ENCODE peak calls at places on chromosomes 2 and 18, in six cellular contexts. P is IMR-90, N is body of pancreas, C is heart left ventricle, U is K562, Q is ovary. R is an unnamed sample.

GRCh38 chr2:65204461-65205230 is 23.0 kb upstream of the ACTR2 start:
- DNase-seq in C (no peak), P (no peak), Q (no peak), U (no peak), N (peak; percentile 37), R (no peak)

GRCh38 chr2:157158111-157158510 is 99.4 kb upstream of the GALNT5 start:
- DNase-seq in Q (no peak), N (no peak), C (no peak), P (peak; percentile 82), U (no peak), R (no peak)

GRCh38 chr18:10860937-10861336 is 288.4 kb downstream of the PIEZO2 start:
- DNase-seq in Q (peak; percentile 32), C (no peak), N (no peak), P (peak; percentile 83), U (no peak), R (no peak)

GRCh38 chr2:1157107-1157506 is 206.5 kb downstream of the SNTG2 start:
- DNase-seq in N (no peak), U (no peak), Q (no peak), C (no peak), P (no peak), R (no peak)

GRCh38 chr18:73232933-73233332 is 365.1 kb upstream of the NETO1 start:
- DNase-seq in Q (no peak), C (no peak), P (no peak), N (no peak), U (no peak), R (no peak)

GRCh38 chr2:168278424-168278888 is 31.1 kb upstream of the STK39 start:
- DNase-seq in N (no peak), P (peak; percentile 31), U (no peak), C (no peak), Q (no peak), R (no peak)

GRCh38 chr18:11095674-11096293 is 53.6 kb downstream of the PIEZO2 start:
- DNase-seq in N (no peak), C (no peak), U (no peak), P (no peak), Q (no peak), R (no peak)

GRCh38 chr2:36439084-36439483 is 83.5 kb downstream of the CRIM1 start:
- DNase-seq in U (no peak), N (no peak), C (no peak), P (no peak), Q (no peak), R (no peak)

GRCh38 chr18:12777543-12777942 is 74.7 kb downstream of the PSMG2 start:
- DNase-seq in N (no peak), P (no peak), U (no peak), C (no peak), Q (no peak), R (peak; percentile 60)

GRCh38 chr18:73043231-73044000 is 175.6 kb upstream of the NETO1 start:
- DNase-seq in P (no peak), C (no peak), Q (no peak), U (no peak), N (no peak), R (no peak)

GRCh38 chr18:24427484-24427883 is 1.0 kb downstream of the IMPACT start:
- DNase-seq in N (peak; percentile 7), U (peak; percentile 34), Q (no peak), C (no peak), P (peak; percentile 19), R (no peak)

GRCh38 chr2:39107724-39108273 is 13.1 kb downstream of the SOS1 start:
- DNase-seq in U (no peak), N (no peak), Q (no peak), P (no peak), C (no peak), R (no peak)

GRCh38 chr2:127607399-127607908 is 38.5 kb upstream of the GPR17 start:
- DNase-seq in P (no peak), U (no peak), C (no peak), Q (no peak), N (no peak), R (no peak)

GRCh38 chr2:76296400-76296799 is 585.7 kb upstream of the GCFC2 start:
- DNase-seq in N (no peak), U (no peak), P (no peak), C (no peak), Q (no peak), R (no peak)

GRCh38 chr2:25251032-25251460 is 82.7 kb upstream of the POMC start:
- DNase-seq in U (no peak), P (no peak), C (no peak), Q (no peak), N (no peak), R (no peak)

GRCh38 chr18:29157057-29157780 is 980.3 kb upstream of the CDH2 start:
- DNase-seq in C (no peak), Q (no peak), U (no peak), P (no peak), N (no peak), R (no peak)

GRCh38 chr2:226426292-226426736 is 373.3 kb downstream of the IRS1 start:
- DNase-seq in U (no peak), C (no peak), Q (no peak), N (no peak), P (peak; percentile 99), R (no peak)

GRCh38 chr2:236828002-236828401 is 257.7 kb upstream of the COPS8 start:
- DNase-seq in P (no peak), U (no peak), Q (no peak), C (no peak), N (no peak), R (no peak)

GRCh38 chr2:130351495-130352125 is 4.2 kb upstream of the PTPN18 start:
- DNase-seq in P (no peak), Q (no peak), U (no peak), N (no peak), C (no peak), R (no peak)

GRCh38 chr18:59279193-59279592 is 5.9 kb upstream of the RAX start:
- DNase-seq in P (no peak), U (no peak), N (no peak), C (no peak), Q (no peak), R (no peak)

GRCh38 chr18:40738321-40738880 is 1216.6 kb upstream of the PIK3C3 start:
- DNase-seq in Q (no peak), N (no peak), C (no peak), U (no peak), P (no peak), R (no peak)

GRCh38 chr18:34122724-34123334 is 101.9 kb downstream of the NOL4 start:
- DNase-seq in P (peak; percentile 53), N (peak; percentile 51), C (peak; percentile 13), Q (no peak), U (peak; percentile 22), R (no peak)

GRCh38 chr2:42953216-42953615 is 160.8 kb upstream of the HAAO start:
- DNase-seq in Q (no peak), U (no peak), C (no peak), P (no peak), N (no peak), R (no peak)

GRCh38 chr18:23137788-23138216 is 2.5 kb downstream of the CABLES1 start:
- DNase-seq in C (no peak), N (no peak), Q (no peak), P (no peak), U (no peak), R (no peak)

GRCh38 chr2:6772366-6772710 is 93.4 kb downstream of the CMPK2 start:
- DNase-seq in N (no peak), C (no peak), U (no peak), P (peak; percentile 7), Q (no peak), R (no peak)

GRCh38 chr18:77749189-77749588 is 499.5 kb downstream of the GALR1 start:
- DNase-seq in Q (no peak), C (no peak), P (no peak), N (no peak), U (peak; percentile 38), R (no peak)

GRCh38 chr18:63708650-63709049 is 5.9 kb downstream of the SERPINB11 start:
- DNase-seq in Q (no peak), N (no peak), U (no peak), C (no peak), P (peak; percentile 96), R (no peak)

GRCh38 chr2:108169982-108170625 is 69.7 kb upstream of the SULT1C3 start:
- DNase-seq in P (peak; percentile 18), C (no peak), Q (no peak), N (no peak), U (no peak), R (no peak)

GRCh38 chr2:237687666-237688065 is 60.3 kb downstream of the LRRFIP1 start:
- DNase-seq in N (peak; percentile 53), Q (peak; percentile 70), C (peak; percentile 92), P (peak; percentile 99), U (no peak), R (peak; percentile 96)

GRCh38 chr2:24993797-24994196 is 22.0 kb upstream of the DNAJC27 start:
- DNase-seq in Q (no peak), C (no peak), U (no peak), N (no peak), P (peak; percentile 30), R (no peak)

GRCh38 chr2:7845332-7845731 is 836.5 kb upstream of the ID2 start:
- DNase-seq in C (no peak), P (peak; percentile 69), Q (no peak), U (no peak), N (no peak), R (no peak)

GRCh38 chr2:241184901-241185300 is 3.6 kb upstream of the ANO7 start:
- DNase-seq in N (no peak), U (no peak), Q (no peak), P (no peak), C (no peak), R (no peak)

GRCh38 chr2:138267902-138268254 is 233.7 kb upstream of the SPOPL start:
- DNase-seq in P (no peak), U (no peak), N (no peak), Q (no peak), C (no peak), R (no peak)
- H3K4me3 ChIP-seq in P (no peak overlapping the region), U (no peak overlapping the region), N (no peak overlapping the region), Q (no peak overlapping the region), C (no peak overlapping the region), R (no peak overlapping the region)

DNA sequence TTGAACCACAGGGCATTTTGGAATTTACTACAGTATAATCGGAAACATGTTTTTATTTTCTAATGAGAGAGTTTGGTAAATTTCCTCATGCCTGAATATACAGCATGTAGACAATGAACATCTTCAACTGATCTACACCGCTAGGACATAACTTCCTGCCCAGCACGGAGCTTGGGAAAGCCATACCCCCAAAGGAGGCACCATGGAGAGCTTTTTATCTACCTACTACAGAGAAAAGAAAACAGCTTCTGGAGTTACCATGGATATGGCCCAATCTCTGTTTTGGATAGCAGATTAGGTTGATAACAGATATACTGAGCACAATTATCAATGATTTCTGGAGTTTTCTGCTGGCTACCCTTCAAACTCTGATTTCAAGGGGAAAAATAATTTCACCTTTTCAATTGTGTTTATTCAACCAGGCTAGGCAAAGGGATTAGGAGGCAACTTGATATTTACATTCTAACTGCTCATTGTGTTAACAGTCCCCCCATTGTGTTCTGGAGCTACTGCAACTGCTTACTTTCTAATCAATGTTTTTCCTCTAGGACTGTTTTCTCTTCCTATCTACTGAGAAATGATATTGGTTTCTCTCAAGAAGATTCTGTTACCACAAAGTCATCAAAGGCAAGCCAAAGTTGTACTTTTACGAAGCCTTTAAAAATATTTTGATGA is 123.0 kb upstream of the ARHGAP28 start:
- DNase-seq in Q (no peak), P (no peak), U (no peak), C (no peak), N (no peak), R (no peak)
- TF ChIP-seq POLR2A in Q (no peak), P (no peak), U (no peak), C (no peak), N (no peak), R (no peak)

GRCh38 chr2:86035371-86035882 is 70.3 kb downstream of the POLR1A start:
- DNase-seq in Q (no peak), P (no peak), N (no peak), U (no peak), C (peak; percentile 21), R (no peak)
- H3K4me3 ChIP-seq in Q (no peak overlapping the region), P (no peak overlapping the region), N (no peak overlapping the region), U (no peak overlapping the region), C (no peak overlapping the region), R (no peak overlapping the region)

GRCh38 chr2:135531231-135532197 is at the start of gene R3HDM1:
- DNase-seq in C (peak; percentile 98), N (peak; percentile 99), U (peak; percentile 99), Q (peak; percentile 96), P (peak; percentile 100), R (peak; percentile 100)
- TF ChIP-seq POLR2A in C (peak; percentile 61), N (peak; percentile 23), U (peak; percentile 78), Q (no peak), P (no peak), R (no peak)